ENCODE peak calls at places on chromosome 18, in ten cellular contexts. N is GM23338, J is body of pancreas, K is HFF-Myc, O is PC-3, T is AG04449, F is uterus, D is upper lobe of right lung, A is cardiac muscle cell, E is dorsolateral prefrontal cortex. W is an unnamed sample.
A peak's percentile ranks its signal among the peaks of the same experiment; 100 is the strongest.

GRCh38 chr18:69954719-69955118 is 7.0 kb upstream of the CD226 start:
- DNase-seq in N (no peak), J (no peak), K (no peak), O (no peak), T (no peak), F (no peak), D (no peak), A (no peak), E (no peak), W (no peak)

GRCh38 chr18:42412896-42413295 is 457.9 kb downstream of the PIK3C3 start:
- DNase-seq in N (no peak), J (no peak), K (no peak), O (peak; percentile 2), T (no peak), F (no peak), D (no peak), A (no peak), E (no peak), W (no peak)

GRCh38 chr18:53920312-53921075 is 304.0 kb downstream of the MBD2 start:
- DNase-seq in N (no peak), J (no peak), K (no peak), O (no peak), T (no peak), F (no peak), D (no peak), A (no peak), E (no peak), W (no peak)

GRCh38 chr18:65620076-65620696 is 130.6 kb upstream of the CDH7 start:
- DNase-seq in N (no peak), J (no peak), K (no peak), O (no peak), T (no peak), F (no peak), D (no peak), A (no peak), E (peak; percentile 4), W (no peak)

GRCh38 chr18:74139888-74140287 is 7.7 kb downstream of the FBXO15 start:
- DNase-seq in N (no peak), J (no peak), K (no peak), O (peak; percentile 60), T (no peak), F (no peak), D (no peak), A (no peak), E (no peak), W (no peak)

GRCh38 chr18:50662775-50663383 is 103.0 kb downstream of the MAPK4 start:
- DNase-seq in N (no peak), J (no peak), K (no peak), O (no peak), T (no peak), F (no peak), D (peak; percentile 7), A (peak; percentile 57), E (no peak), W (no peak)

GRCh38 chr18:42131044-42131939 is 176.3 kb downstream of the PIK3C3 start:
- DNase-seq in N (no peak), J (peak; percentile 27), K (no peak), O (no peak), T (no peak), F (peak; percentile 19), D (no peak), A (no peak), E (no peak), W (no peak)

GRCh38 chr18:79924814-79925655 is 26.4 kb downstream of the SLC66A2 start:
- DNase-seq in N (no peak), J (peak; percentile 88), K (no peak), O (no peak), T (no peak), F (peak; percentile 27), D (peak; percentile 63), A (no peak), E (peak; percentile 80), W (no peak)

GRCh38 chr18:9949315-9949714 is 35.5 kb downstream of the VAPA start:
- DNase-seq in N (no peak), J (no peak), K (no peak), O (no peak), T (no peak), F (no peak), D (no peak), A (no peak), E (no peak), W (no peak)

GRCh38 chr18:9952633-9953416 is 39.0 kb downstream of the VAPA start:
- DNase-seq in N (no peak), J (no peak), K (no peak), O (no peak), T (no peak), F (no peak), D (no peak), A (no peak), E (no peak), W (no peak)

GRCh38 chr18:9949861-9950260 is 36.0 kb downstream of the VAPA start:
- DNase-seq in N (no peak), J (no peak), K (no peak), O (no peak), T (no peak), F (no peak), D (no peak), A (no peak), E (no peak), W (no peak)

GRCh38 chr18:9950289-9951016 is 36.6 kb downstream of the VAPA start:
- DNase-seq in N (no peak), J (no peak), K (no peak), O (no peak), T (no peak), F (no peak), D (no peak), A (no peak), E (no peak), W (no peak)

DNA sequence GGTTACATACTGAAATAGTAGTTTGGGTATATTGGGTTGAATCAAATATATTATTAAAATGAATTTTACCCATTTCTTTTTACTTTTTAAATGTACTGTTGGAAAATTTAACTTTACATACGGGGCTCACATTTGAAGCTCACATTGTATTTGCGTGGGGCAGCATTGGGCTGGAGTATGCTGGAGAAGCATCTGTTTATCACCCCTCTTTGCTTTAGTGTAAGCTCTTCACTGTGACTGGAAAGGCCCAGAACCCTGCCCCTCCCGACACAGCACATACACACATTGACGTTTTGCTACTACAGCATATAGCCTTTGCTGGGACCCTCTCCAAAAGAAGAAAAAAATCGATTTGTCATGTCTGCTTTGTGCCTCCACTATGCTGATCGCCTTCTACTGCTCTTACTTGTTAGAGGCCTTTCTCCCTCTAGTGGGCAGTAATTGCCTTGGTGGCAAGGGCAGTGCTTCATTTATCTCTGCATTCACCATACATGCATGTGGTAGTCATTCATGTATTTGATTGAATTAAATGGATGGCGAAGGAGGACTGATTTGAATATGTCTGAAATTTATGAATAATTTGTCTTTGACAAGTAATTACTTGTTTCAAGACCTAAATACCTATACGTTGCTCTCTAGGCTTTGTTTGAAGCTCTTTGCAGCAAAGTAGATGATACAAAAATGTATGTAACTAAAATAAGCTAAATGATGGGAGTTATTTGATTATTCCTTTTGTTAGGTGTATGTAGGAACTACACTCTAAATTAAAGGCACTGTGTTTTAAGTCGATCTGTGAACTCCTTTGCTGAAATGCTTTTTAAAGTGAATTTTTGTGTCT is 37.4 kb downstream of the VAPA start:
- DNase-seq in N (peak; percentile 83), J (no peak), K (peak; percentile 38), O (peak; percentile 61), T (no peak), F (no peak), D (no peak), A (peak; percentile 67), E (no peak), W (no peak)
- TF ChIP-seq CTCF in N (peak; percentile 83), J (peak; percentile 46), K (peak; percentile 70), O (peak; percentile 87), T (peak; percentile 69), F (peak; percentile 58), D (peak; percentile 54), A (peak; percentile 80), E (peak; percentile 61), W (peak; percentile 68)

GRCh38 chr18:77058186-77058847 is 74.3 kb downstream of the MBP start:
- DNase-seq in N (no peak), J (no peak), K (no peak), O (no peak), T (no peak), F (peak; percentile 65), D (no peak), A (no peak), E (no peak), W (no peak)

GRCh38 chr18:77061946-77062517 is 70.6 kb downstream of the MBP start:
- DNase-seq in N (peak; percentile 62), J (no peak), K (no peak), O (no peak), T (no peak), F (no peak), D (no peak), A (no peak), E (no peak), W (no peak)

GRCh38 chr18:77061291-77061945 is 71.2 kb downstream of the MBP start:
- DNase-seq in N (no peak), J (no peak), K (no peak), O (no peak), T (no peak), F (no peak), D (no peak), A (no peak), E (no peak), W (no peak)

GRCh38 chr18:77057043-77057442 is 75.5 kb downstream of the MBP start:
- DNase-seq in N (no peak), J (no peak), K (no peak), O (no peak), T (no peak), F (no peak), D (no peak), A (no peak), E (no peak), W (peak; percentile 49)

DNA sequence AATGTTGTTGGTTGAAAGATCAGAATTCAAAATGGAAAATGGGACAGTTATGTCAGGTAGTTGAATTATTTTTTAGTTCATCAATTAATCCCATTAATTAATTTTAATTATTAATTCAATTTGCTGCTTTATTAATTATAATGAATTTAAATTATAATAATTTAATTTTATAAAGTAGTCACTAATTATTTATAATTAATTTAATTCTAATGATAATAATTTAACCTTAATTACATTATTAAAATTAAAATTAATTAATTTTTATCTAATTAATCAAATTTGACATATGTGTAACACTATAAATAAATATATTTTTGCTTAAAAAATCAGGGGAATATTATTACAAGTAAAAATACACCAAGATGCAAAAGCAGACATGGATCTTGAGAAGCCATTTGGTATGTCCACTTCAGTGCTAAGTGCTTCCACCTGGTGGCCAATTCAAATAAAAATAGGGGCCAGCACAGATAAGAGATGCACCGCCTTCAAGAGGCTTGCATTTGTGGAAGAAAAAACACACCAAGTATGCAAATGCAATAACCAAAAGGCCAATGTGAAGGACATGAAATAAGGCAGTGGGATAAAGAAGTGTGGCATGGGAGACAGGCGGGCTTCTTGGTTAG is 73.2 kb downstream of the MBP start:
- DNase-seq in N (peak; percentile 82), J (no peak), K (no peak), O (peak; percentile 81), T (no peak), F (no peak), D (no peak), A (peak; percentile 50), E (no peak), W (peak; percentile 45)
- TF ChIP-seq CTCF in N (peak; percentile 76), J (peak; percentile 43), K (peak; percentile 64), O (peak; percentile 73), T (peak; percentile 47), F (peak; percentile 40), D (peak; percentile 59), A (peak; percentile 57), E (peak; percentile 75), W (peak; percentile 84)

GRCh38 chr18:76847926-76848325 is 25.6 kb downstream of the ZNF236 start:
- DNase-seq in N (peak; percentile 84), J (no peak), K (no peak), O (peak; percentile 38), T (no peak), F (no peak), D (no peak), A (no peak), E (no peak), W (no peak)
- TF ChIP-seq CTCF in N (peak; percentile 30), J (no peak), K (peak; percentile 17), O (no peak), T (no peak), F (no peak), D (peak; percentile 13), A (no peak), E (no peak), W (peak; percentile 42)

DNA sequence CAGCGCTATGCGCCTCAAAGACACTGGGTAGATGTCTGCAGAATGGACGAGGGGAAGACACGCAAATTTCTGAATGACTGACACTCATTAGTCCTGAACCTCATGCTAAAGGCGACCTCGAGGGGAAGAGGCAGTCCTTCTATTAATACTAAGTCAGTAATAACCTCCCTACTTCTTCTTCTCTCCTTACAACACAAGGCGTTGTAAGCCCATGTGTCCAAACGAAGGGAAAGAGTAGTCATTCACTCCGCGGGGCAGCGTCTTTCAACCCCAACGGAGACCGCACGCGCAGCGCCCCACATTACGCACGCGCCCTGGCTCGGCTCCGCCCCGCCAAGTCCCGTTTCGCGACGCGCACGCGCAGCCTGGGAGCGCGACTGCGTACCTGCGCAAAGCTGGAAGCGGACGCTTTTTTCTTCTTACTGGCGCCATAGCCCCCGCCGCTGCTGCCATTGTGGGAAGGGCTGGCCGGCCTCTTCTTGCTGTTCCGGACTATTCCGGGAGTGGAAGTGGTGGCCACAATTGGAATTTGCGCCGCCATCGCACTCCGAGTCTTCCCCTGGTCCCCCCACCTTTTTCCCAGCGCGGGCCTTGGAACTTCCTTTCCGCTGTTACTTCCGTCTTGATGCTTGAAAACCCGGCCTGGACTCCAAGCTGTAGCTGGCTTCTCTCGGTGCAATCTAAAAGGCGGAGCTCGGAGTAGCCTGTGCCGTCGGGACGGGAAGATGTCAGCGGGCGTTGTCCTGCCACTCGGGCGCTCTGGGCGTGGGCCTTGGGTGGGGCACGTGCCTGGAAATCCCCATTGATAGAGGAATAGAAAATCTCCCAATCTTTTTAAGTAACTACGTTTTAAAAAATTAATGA is at the start of gene INO80C:
- DNase-seq in N (peak; percentile 97), J (peak; percentile 90), K (peak; percentile 82), O (peak; percentile 75), T (peak; percentile 78), F (peak; percentile 90), D (peak; percentile 97), A (peak; percentile 96), E (peak; percentile 88), W (peak; percentile 93)
- TF ChIP-seq CTCF in N (no peak), J (no peak), K (no peak), O (no peak), T (no peak), F (peak; percentile 45), D (no peak), A (no peak), E (peak; percentile 12), W (no peak)

W was measured in glutamatergic neuron.